ENCODE peak calls at places on chromosomes 3 and 15, in six cellular contexts. F is SK-N-SH, Q is Panc1, A is K562, X is GM12878, J is HepG2. W is an unnamed sample.

GRCh38 chr3:12285003-12285555 is 3.8 kb upstream of the PPARG start:
- DNase-seq in J (no peak), Q (no peak), A (no peak), F (no peak), X (no peak), W (no peak)

GRCh38 chr3:128369881-128370642 is 96.6 kb downstream of the DNAJB8 start:
- DNase-seq in A (no peak), Q (no peak), X (no peak), J (no peak), F (no peak), W (no peak)

GRCh38 chr15:80999623-81000036 is 1.1 kb upstream of the TLNRD1 start:
- DNase-seq in F (no peak), A (peak), X (no peak), Q (no peak), J (no peak), W (peak)

GRCh38 chr15:100722551-100723322 is 120.3 kb downstream of the ASB7 start:
- DNase-seq in A (no peak), F (no peak), Q (no peak), X (no peak), J (no peak), W (no peak)

GRCh38 chr15:35127717-35128116 is 42.6 kb upstream of the NANOGP8 start:
- DNase-seq in J (no peak), A (no peak), F (no peak), Q (no peak), X (no peak), W (no peak)

GRCh38 chr3:183301937-183302580 is 49.0 kb downstream of the B3GNT5 start:
- DNase-seq in F (no peak), Q (no peak), J (no peak), A (no peak), X (no peak), W (no peak)

GRCh38 chr3:113132571-113132996 is 78.8 kb upstream of the BOC start:
- DNase-seq in Q (no peak), J (peak), A (no peak), X (no peak), F (no peak), W (no peak)

GRCh38 chr3:32262201-32262600 is 23.7 kb downstream of the CMTM8 start:
- DNase-seq in A (no peak), Q (no peak), X (no peak), J (no peak), F (no peak), W (no peak)

GRCh38 chr3:71087109-71088018 is 496.2 kb downstream of the FOXP1 start:
- DNase-seq in J (peak), A (no peak), F (no peak), Q (no peak), X (peak), W (no peak)

DNA sequence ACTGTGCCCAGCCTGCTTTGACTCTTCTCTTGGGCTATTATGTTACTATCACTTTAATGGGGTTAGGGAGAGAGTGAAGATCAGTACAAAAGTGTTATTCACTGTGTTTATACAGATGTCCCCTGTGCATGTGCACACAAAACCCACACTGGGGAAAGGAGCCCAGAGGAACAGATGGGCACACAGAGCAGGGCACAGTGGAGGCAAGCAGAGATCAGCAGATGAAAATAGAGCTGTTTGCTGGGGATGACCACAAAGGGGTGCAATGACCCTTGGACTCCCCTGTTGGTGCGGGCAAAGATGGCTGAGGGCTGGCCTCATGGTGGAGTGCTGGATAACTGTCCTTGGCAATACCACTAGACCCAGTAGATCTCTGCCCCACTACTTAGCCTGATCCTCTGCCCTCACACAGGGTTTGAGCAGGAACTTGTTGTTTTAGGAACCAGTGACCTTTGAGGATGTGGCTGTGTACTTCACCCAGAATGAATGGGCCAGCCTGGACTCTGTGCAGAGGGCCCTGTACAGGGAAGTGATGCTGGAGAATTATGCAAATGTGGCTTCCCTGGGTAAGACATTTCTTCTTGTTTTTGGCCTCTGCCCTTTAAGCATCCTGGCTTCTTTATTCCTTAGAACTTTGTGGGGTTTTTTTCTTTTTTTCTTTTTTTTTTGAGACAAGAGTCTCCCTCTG is 5.3 kb downstream of the ZNF620 start:
- DNase-seq in Q (no peak), F (no peak), A (no peak), X (no peak), J (no peak), W (no peak)
- TF ChIP-seq REST in Q (no peak), F (no peak), A (no peak), X (no peak), J (no peak), W (no peak)

DNA sequence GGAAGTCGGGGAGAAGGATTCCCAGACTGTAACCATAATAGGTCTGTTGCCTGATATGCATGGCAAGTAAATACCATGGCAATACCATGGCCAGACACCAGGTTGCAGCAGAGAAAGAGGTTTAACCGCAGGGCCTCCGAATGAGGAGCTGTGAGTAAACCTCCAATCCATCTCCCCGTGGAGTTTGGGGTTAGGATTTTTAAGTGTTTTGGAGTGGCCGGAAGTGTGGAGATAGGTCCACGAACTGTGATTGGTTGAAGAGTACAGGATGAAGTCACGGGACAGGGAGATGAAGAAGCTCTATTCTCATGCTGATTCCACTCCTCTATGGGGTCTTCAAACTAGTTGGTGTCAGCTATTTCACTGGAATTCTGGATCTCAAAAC is 127.9 kb downstream of the ST8SIA2 start:
- DNase-seq in A (peak), Q (peak), J (peak), X (peak), F (peak), W (peak)
- TF ChIP-seq SIN3A in A (no peak), Q (no peak), J (no peak), X (no peak), F (no peak), W (no peak)

GRCh38 chr3:50580683-50581458 is 11.5 kb downstream of the HEMK1 start:
- DNase-seq in F (no peak), A (no peak), Q (no peak), J (no peak), X (no peak), W (no peak)
- TF ChIP-seq REST in F (no peak), A (no peak), Q (no peak), J (no peak), X (no peak), W (no peak)

GRCh38 chr15:67472957-67473356 is 48.0 kb upstream of the C15orf61 start:
- DNase-seq in J (no peak), Q (no peak), A (no peak), X (no peak), F (no peak), W (no peak)
- TF ChIP-seq SIN3A in J (no peak), Q (no peak), A (no peak), X (no peak), F (no peak), W (no peak)

GRCh38 chr15:55496716-55497115 is 11.3 kb downstream of the DNAAF4 start:
- DNase-seq in A (no peak), F (no peak), J (no peak), X (no peak), Q (no peak), W (no peak)
- TF ChIP-seq REST in A (no peak), F (no peak), J (no peak), X (no peak), Q (no peak), W (no peak)

DNA sequence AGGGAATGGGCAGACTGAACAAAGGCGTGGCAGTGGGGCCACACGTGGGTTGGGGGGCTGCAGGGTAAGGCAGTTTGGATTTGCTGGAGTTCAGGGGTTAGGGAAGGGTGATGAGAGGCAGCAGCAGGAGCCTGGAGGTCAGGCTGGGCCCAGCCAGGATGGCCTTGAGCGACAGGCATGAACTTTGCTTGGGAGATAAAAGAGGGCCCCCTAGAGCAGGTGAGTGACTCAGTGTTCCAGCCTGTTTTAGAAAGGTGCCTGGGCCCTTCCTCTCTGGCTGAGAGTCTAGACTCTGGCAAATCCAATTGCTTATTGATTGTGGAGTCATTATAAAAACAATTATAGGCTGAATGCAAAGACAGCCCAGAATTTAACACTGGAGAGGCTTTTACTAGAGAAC is 75.1 kb downstream of the RAB11A start:
- DNase-seq in F (no peak), A (no peak), X (no peak), Q (no peak), J (no peak), W (no peak)
- TF ChIP-seq SIN3A in F (no peak), A (no peak), X (no peak), Q (no peak), J (no peak), W (no peak)

DNA sequence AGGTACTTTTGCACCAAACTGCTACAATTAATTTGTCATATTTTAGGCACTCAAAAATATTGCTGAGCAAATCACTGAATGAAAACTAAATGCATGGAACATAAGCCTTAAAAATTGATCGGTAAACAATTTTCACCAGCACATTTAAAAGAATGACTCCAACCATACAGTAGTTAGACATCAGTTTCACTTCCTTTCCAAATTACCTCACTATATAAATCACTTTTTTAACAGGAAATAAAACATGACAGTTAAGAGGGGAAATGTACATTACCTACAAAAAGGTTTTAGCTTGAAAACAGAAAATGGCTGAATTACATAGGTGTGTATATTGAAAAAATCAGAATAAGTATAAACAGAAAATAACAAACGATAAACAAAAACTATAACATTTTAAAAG is 108.4 kb downstream of the SERPINI1 start:
- DNase-seq in Q (no peak), J (no peak), A (no peak), X (no peak), F (no peak), W (no peak)
- TF ChIP-seq REST in Q (no peak), J (no peak), A (no peak), X (no peak), F (no peak), W (no peak)

W was measured in HCT116.